ENCODE peak calls at places on chromosome 14, in ten cellular contexts. U, C, P, I, J, W, Z, Y, N and H are unnamed samples.

GRCh38 chr14:92144708-92145107 is 22.9 kb downstream of the CPSF2 start:
- DNase-seq in I (peak; percentile 27), Y (no peak), Z (no peak), W (no peak), U (no peak), C (no peak), P (no peak), N (peak; percentile 22), J (no peak), H (no peak)

GRCh38 chr14:74619672-74620131 is 7.7 kb upstream of the LTBP2 start:
- DNase-seq in P (peak; percentile 68), W (peak; percentile 70), Y (no peak), J (peak; percentile 96), U (peak; percentile 84), I (peak; percentile 100), N (peak; percentile 99), Z (peak; percentile 45), C (peak; percentile 95), H (no peak)

GRCh38 chr14:80679273-80679672 is 262.3 kb downstream of the CEP128 start:
- DNase-seq in Y (no peak), P (no peak), J (no peak), I (peak; percentile 4), W (no peak), U (no peak), N (no peak), Z (no peak), C (no peak), H (no peak)

GRCh38 chr14:88228519-88229236 is 94.4 kb downstream of the KCNK10 start:
- DNase-seq in J (no peak), C (no peak), U (no peak), N (no peak), W (no peak), Z (peak; percentile 20), P (no peak), I (no peak), Y (no peak), H (no peak)

GRCh38 chr14:77141592-77142288 is at the start of gene ZDHHC22:
- DNase-seq in Y (no peak), P (no peak), U (peak; percentile 22), J (no peak), C (no peak), Z (no peak), N (no peak), W (no peak), I (no peak), H (no peak)

GRCh38 chr14:44866322-44866721 is 95.4 kb downstream of the KLHL28 start:
- DNase-seq in I (no peak), J (no peak), Z (no peak), Y (no peak), P (no peak), W (no peak), U (no peak), N (no peak), C (no peak), H (no peak)

GRCh38 chr14:69615471-69616407 is 4.3 kb downstream of the SUSD6 start:
- DNase-seq in I (peak; percentile 82), U (no peak), Z (peak; percentile 26), Y (peak; percentile 89), W (no peak), N (peak; percentile 61), P (peak; percentile 34), C (peak; percentile 65), J (peak; percentile 59), H (peak; percentile 54)

GRCh38 chr14:105465209-105466031 is 9.2 kb upstream of the CRIP2 start:
- DNase-seq in Y (no peak), J (no peak), C (no peak), N (peak; percentile 12), Z (peak; percentile 41), P (no peak), W (no peak), U (no peak), I (no peak), H (no peak)

GRCh38 chr14:68616255-68616902 is 176.5 kb downstream of the ZFP36L1 start:
- DNase-seq in Z (peak; percentile 26), J (no peak), C (no peak), W (no peak), Y (peak; percentile 57), I (peak; percentile 53), N (peak; percentile 20), P (no peak), U (peak; percentile 56), H (no peak)

DNA sequence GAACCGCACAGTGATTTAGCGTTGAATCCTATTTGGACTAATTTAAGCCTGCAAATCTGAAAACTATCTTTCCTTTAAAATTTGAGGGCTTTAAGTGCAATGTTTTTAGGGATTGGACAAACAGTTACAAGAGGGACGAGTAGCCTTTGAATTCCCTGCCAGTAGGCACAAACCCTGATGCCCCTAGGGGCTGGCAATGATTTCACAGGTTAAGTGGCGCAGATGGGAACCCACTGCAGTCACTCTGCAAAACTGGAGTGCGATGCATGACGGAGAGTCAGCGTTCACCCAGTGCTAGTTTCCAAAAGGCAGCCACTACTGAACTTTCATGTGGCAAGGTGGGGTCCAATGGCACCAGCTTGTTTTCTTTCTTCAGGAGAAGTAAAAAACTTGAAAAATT is 99.4 kb upstream of the FRMD6 start:
- DNase-seq in N (no peak), W (no peak), U (peak; percentile 33), Y (no peak), I (no peak), C (no peak), P (no peak), J (no peak), Z (no peak), H (no peak)
- TF ChIP-seq CTCF in N (peak; percentile 28), W (no peak), U (no peak), Y (no peak), I (peak; percentile 10), C (no peak), P (no peak), J (no peak), Z (no peak), H (no peak)

GRCh38 chr14:93964820-93965286 is 11.5 kb downstream of the ASB2 start:
- DNase-seq in N (no peak), P (no peak), U (no peak), W (no peak), J (no peak), C (no peak), Y (no peak), I (no peak), Z (no peak), H (no peak)

GRCh38 chr14:93965968-93966474 is 10.3 kb downstream of the ASB2 start:
- DNase-seq in Y (no peak), I (no peak), N (no peak), C (no peak), Z (no peak), W (no peak), J (no peak), U (no peak), P (no peak), H (no peak)

GRCh38 chr14:93963692-93964091 is 12.7 kb downstream of the ASB2 start:
- DNase-seq in C (no peak), N (no peak), I (no peak), P (no peak), Y (peak; percentile 22), J (no peak), U (no peak), Z (no peak), W (no peak), H (no peak)

GRCh38 chr14:93964281-93964680 is 12.1 kb downstream of the ASB2 start:
- DNase-seq in N (no peak), I (no peak), Y (no peak), C (no peak), W (no peak), U (no peak), Z (no peak), P (no peak), J (no peak), H (no peak)

GRCh38 chr14:93965287-93965821 is 11.0 kb downstream of the ASB2 start:
- DNase-seq in W (no peak), U (peak; percentile 13), I (peak; percentile 93), J (peak; percentile 97), Y (no peak), P (no peak), Z (peak; percentile 69), N (peak; percentile 97), C (no peak), H (no peak)
- TF ChIP-seq CTCF in W (no peak), U (no peak), I (no peak), J (no peak), Y (no peak), P (no peak), Z (no peak), N (no peak), C (no peak), H (no peak)

DNA sequence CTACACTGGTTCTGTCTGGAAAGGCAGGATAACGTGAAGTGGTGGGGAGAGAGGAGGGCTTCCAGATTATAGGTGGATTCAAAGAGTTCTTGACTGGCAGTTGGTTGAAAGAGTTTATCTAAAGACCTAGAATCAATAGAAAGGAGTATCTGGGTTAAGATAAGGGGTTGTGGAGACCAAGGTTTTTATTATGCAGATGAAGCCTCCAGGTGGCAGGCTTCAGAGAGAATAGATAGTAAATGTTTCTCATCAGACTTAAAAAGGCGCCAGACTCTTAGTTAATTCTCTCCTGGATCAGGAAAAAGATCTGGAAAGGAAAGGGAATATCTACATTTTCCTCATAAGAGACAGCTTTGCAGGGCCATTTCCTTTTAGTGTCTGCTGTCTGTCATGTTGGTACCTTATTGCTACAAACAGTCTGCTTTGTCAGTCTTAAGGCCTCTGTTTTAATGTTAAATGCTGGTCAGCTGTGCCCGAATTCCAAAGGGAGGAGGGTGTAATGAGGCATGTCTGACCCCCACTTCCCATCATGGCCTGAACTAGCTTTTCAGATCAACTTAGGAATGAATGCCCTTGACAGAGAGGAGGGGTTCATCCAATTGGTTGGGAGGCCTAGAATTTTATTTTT is 401.3 kb downstream of the FUT8 start:
- DNase-seq in W (no peak), N (no peak), I (no peak), Y (no peak), C (no peak), P (no peak), Z (no peak), J (no peak), U (no peak), H (no peak)
- TF ChIP-seq CTCF in W (no peak), N (no peak), I (no peak), Y (peak; percentile 12), C (no peak), P (no peak), Z (no peak), J (no peak), U (no peak), H (no peak)

GRCh38 chr14:104216457-104216856 is 78.1 kb downstream of the KIF26A start:
- DNase-seq in P (no peak), I (no peak), Y (no peak), Z (no peak), C (no peak), N (no peak), W (peak; percentile 62), J (no peak), U (no peak), H (no peak)

GRCh38 chr14:104213301-104214034 is 75.1 kb downstream of the KIF26A start:
- DNase-seq in P (no peak), Z (no peak), U (no peak), I (no peak), N (no peak), Y (no peak), W (peak; percentile 47), C (no peak), J (no peak), H (no peak)

GRCh38 chr14:104214411-104214810 is 76.0 kb downstream of the KIF26A start:
- DNase-seq in N (no peak), Z (no peak), P (no peak), J (no peak), C (no peak), U (no peak), W (peak; percentile 6), Y (no peak), I (no peak), H (no peak)

GRCh38 chr14:104215706-104216334 is 77.4 kb downstream of the KIF26A start:
- DNase-seq in Y (no peak), J (no peak), W (peak; percentile 49), I (no peak), N (no peak), P (no peak), C (no peak), Z (no peak), U (no peak), H (no peak)

GRCh38 chr14:104214819-104215218 is 76.4 kb downstream of the KIF26A start:
- DNase-seq in I (no peak), Z (no peak), P (no peak), C (no peak), Y (no peak), U (no peak), N (no peak), J (no peak), W (no peak), H (no peak)
- TF ChIP-seq CTCF in I (no peak), Z (no peak), P (no peak), C (no peak), Y (no peak), U (no peak), N (no peak), J (no peak), W (no peak), H (no peak)